ENCODE peak calls at places on chromosomes 3 and 15, in six cellular contexts. E, M, V, Q, J and F are unnamed samples.

GRCh38 chr3:129609591-129610169 is 3.2 kb upstream of the PLXND1 start:
- DNase-seq in E (no peak), M (no peak), V (no peak), Q (no peak), J (no peak), F (no peak)

GRCh38 chr15:47384776-47385175 is 332.5 kb upstream of the SEMA6D start:
- DNase-seq in E (no peak), M (no peak), V (no peak), Q (peak; percentile 55), J (no peak), F (no peak)

GRCh38 chr3:105093853-105094252 is 272.9 kb upstream of the ALCAM start:
- DNase-seq in E (no peak), M (no peak), V (no peak), Q (no peak), J (no peak), F (no peak)

GRCh38 chr15:39684215-39684614 is 98.4 kb downstream of the FSIP1 start:
- DNase-seq in E (no peak), M (no peak), V (no peak), Q (no peak), J (no peak), F (no peak)

GRCh38 chr3:148084931-148085330 is 612.8 kb upstream of the AGTR1 start:
- DNase-seq in E (no peak), M (no peak), V (no peak), Q (no peak), J (no peak), F (no peak)

GRCh38 chr15:36527512-36528162 is 51.8 kb upstream of the CDIN1 start:
- DNase-seq in E (no peak), M (no peak), V (no peak), Q (peak; percentile 5), J (no peak), F (no peak)

GRCh38 chr3:27657871-27658270 is 64.3 kb downstream of the EOMES start:
- DNase-seq in E (no peak), M (peak; percentile 30), V (no peak), Q (no peak), J (no peak), F (no peak)

GRCh38 chr3:45486136-45486535 is 97.8 kb downstream of the LARS2 start:
- DNase-seq in E (no peak), M (no peak), V (no peak), Q (no peak), J (no peak), F (no peak)

GRCh38 chr3:162138509-162138908 is 641.9 kb downstream of the OTOL1 start:
- DNase-seq in E (no peak), M (no peak), V (peak; percentile 23), Q (no peak), J (no peak), F (no peak)

GRCh38 chr3:197953881-197954280 is 3.9 kb downstream of the RPL35A start:
- DNase-seq in E (no peak), M (no peak), V (no peak), Q (no peak), J (no peak), F (no peak)

GRCh38 chr3:89025185-89025584 is 82.2 kb upstream of the EPHA3 start:
- DNase-seq in E (no peak), M (peak; percentile 19), V (no peak), Q (no peak), J (no peak), F (no peak)

GRCh38 chr3:94173667-94174434 is 111.0 kb downstream of the NSUN3 start:
- DNase-seq in E (no peak), M (peak; percentile 76), V (no peak), Q (no peak), J (no peak), F (no peak)

GRCh38 chr3:134105876-134106556 is 76.3 kb upstream of the SLCO2A1 start:
- DNase-seq in E (no peak), M (no peak), V (no peak), Q (no peak), J (no peak), F (no peak)

GRCh38 chr3:107657971-107658370 is 135.2 kb downstream of the BBX start:
- DNase-seq in E (no peak), M (peak; percentile 28), V (no peak), Q (peak; percentile 62), J (no peak), F (no peak)

GRCh38 chr3:9809239-9809614 is 835 bp upstream of the TTLL3 start:
- DNase-seq in E (no peak), M (no peak), V (no peak), Q (no peak), J (no peak), F (no peak)

GRCh38 chr3:183988216-183988790 is 29.4 kb downstream of the ABCC5 start:
- DNase-seq in E (no peak), M (no peak), V (no peak), Q (peak; percentile 49), J (no peak), F (no peak)

GRCh38 chr3:110327870-110328269 is 743.7 kb upstream of the NECTIN3 start:
- DNase-seq in E (no peak), M (no peak), V (no peak), Q (no peak), J (no peak), F (no peak)

GRCh38 chr3:34727700-34728099 is 911.6 kb upstream of the ARPP21 start:
- DNase-seq in E (no peak), M (no peak), V (no peak), Q (no peak), J (no peak), F (no peak)

GRCh38 chr15:76191539-76192244 is 119.6 kb downstream of the ETFA start:
- DNase-seq in E (no peak), M (no peak), V (no peak), Q (no peak), J (no peak), F (no peak)

GRCh38 chr15:39801641-39802309 is 19.1 kb upstream of the FSIP1 start:
- DNase-seq in E (no peak), M (peak; percentile 65), V (no peak), Q (no peak), J (no peak), F (no peak)

GRCh38 chr3:155870945-155871745 is 695 bp downstream of the GMPS start:
- DNase-seq in E (peak; percentile 67), M (peak; percentile 44), V (peak; percentile 54), Q (no peak), J (peak; percentile 51), F (peak; percentile 67)

GRCh38 chr3:122946185-122946584 is 81.4 kb downstream of the SEMA5B start:
- DNase-seq in E (no peak), M (no peak), V (no peak), Q (no peak), J (no peak), F (no peak)
- H3K4me3 ChIP-seq in E (no peak overlapping the region), M (no peak overlapping the region), V (no peak overlapping the region), Q (no peak overlapping the region), J (no peak overlapping the region), F (no peak overlapping the region)

GRCh38 chr15:78565951-78566774 is 843 bp downstream of the CHRNA5 start:
- DNase-seq in E (no peak), M (peak; percentile 56), V (no peak), Q (peak; percentile 15), J (no peak), F (no peak)
- TF ChIP-seq CTCF in E (no peak), M (peak; percentile 25), V (no peak), Q (peak; percentile 33), J (peak; percentile 5), F (no peak)

GRCh38 chr15:31080618-31081017 is 20.9 kb downstream of the TRPM1 start:
- DNase-seq in E (peak; percentile 37), M (no peak), V (peak; percentile 68), Q (peak; percentile 48), J (peak; percentile 63), F (peak; percentile 66)
- H3K4me3 ChIP-seq in E (peak overlapping the region; percentile 33), M (no peak overlapping the region), V (peak overlapping the region; percentile 53), Q (no peak overlapping the region), J (no peak overlapping the region), F (peak overlapping the region; percentile 25)

GRCh38 chr15:41018534-41018933 is 65.3 kb downstream of the CHAC1 start:
- DNase-seq in E (no peak), M (peak; percentile 89), V (no peak), Q (peak; percentile 62), J (peak; percentile 19), F (no peak)
- TF ChIP-seq CTCF in E (peak; percentile 64), M (peak; percentile 84), V (peak; percentile 67), Q (peak; percentile 32), J (no peak), F (no peak)

GRCh38 chr15:82040862-82041261 is 5.0 kb downstream of the MEX3B start:
- DNase-seq in E (no peak), M (no peak), V (no peak), Q (no peak), J (no peak), F (no peak)
- H3K4me3 ChIP-seq in E (no peak overlapping the region), M (no peak overlapping the region), V (no peak overlapping the region), Q (no peak overlapping the region), J (no peak overlapping the region), F (no peak overlapping the region)

GRCh38 chr15:81784751-81785150 is 261.1 kb downstream of the MEX3B start:
- DNase-seq in E (no peak), M (no peak), V (no peak), Q (no peak), J (no peak), F (no peak)

GRCh38 chr15:81789403-81789802 is 256.4 kb downstream of the MEX3B start:
- DNase-seq in E (no peak), M (no peak), V (no peak), Q (no peak), J (no peak), F (no peak)

GRCh38 chr15:81785181-81785580 is 260.6 kb downstream of the MEX3B start:
- DNase-seq in E (no peak), M (no peak), V (no peak), Q (no peak), J (no peak), F (no peak)

GRCh38 chr15:81785679-81786078 is 260.1 kb downstream of the MEX3B start:
- DNase-seq in E (no peak), M (no peak), V (no peak), Q (no peak), J (no peak), F (no peak)

GRCh38 chr15:81786776-81787175 is 259.0 kb downstream of the MEX3B start:
- DNase-seq in E (no peak), M (no peak), V (no peak), Q (no peak), J (no peak), F (no peak)
- TF ChIP-seq CTCF in E (no peak), M (no peak), V (no peak), Q (no peak), J (no peak), F (no peak)

DNA sequence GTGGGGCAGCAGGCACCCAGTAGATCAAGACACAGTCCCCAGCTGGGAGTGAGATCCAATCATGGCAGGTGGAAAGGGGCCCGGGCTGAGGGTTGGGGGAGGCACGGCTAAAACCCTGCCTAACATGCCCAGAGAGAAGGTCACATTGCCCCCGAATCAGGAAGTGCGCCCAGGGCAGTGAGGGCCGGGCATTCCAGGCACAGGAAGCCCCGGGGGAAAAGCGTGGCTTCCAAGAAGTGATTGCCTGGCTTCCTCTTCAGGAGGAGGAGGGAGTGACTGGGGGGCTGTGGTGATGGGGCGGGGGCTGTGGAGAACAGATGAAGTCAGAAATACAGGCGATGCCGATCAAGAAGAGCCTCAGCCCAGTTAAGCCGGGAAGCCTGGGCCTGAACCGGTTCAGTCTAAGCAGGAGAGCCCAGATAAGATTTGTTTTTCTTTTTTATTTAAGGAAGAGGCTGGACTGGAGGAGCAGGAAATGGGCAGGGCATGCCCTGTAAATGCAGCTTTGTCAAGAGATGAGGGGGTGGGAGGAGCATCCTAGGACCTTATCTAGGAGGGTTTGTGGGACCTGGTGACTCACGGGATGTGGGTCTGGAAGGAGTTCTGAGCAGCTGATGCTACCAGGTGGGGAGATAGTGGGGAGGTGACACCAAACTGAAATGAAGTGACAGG is 83.9 kb downstream of the CHSY1 start:
- DNase-seq in E (peak; percentile 84), M (peak; percentile 93), V (peak; percentile 72), Q (peak; percentile 86), J (peak; percentile 75), F (peak; percentile 79)
- H3K4me3 ChIP-seq in E (peak overlapping the region; percentile 30), M (peak overlapping the region; percentile 55), V (peak overlapping the region; percentile 41), Q (no peak overlapping the region), J (peak overlapping the region; percentile 16), F (peak overlapping the region; percentile 6)